ENCODE peak calls at places on chromosomes 5 and 9, in six cellular contexts. M is H54, R is HCT116, H is IMR-90, T is body of pancreas, Q is adrenal gland. E is an unnamed sample.

GRCh38 chr5:35335752-35336151 is 105.5 kb upstream of the PRLR start:
- DNase-seq in M (no peak), R (no peak), H (no peak), T (peak), Q (no peak), E (no peak)

GRCh38 chr5:141866111-141866510 is 12.1 kb downstream of the PCDH1 start:
- DNase-seq in M (no peak), R (peak), H (no peak), T (peak), Q (no peak), E (no peak)

GRCh38 chr9:133058051-133058450 is 3.7 kb upstream of the CEL start:
- DNase-seq in M (no peak), R (no peak), H (no peak), T (no peak), Q (no peak), E (no peak)

GRCh38 chr5:136073714-136074113 is 44.9 kb downstream of the TGFBI start:
- DNase-seq in M (no peak), R (no peak), H (no peak), T (no peak), Q (no peak), E (no peak)

GRCh38 chr9:119675951-119676350 is 306.7 kb upstream of the BRINP1 start:
- DNase-seq in M (no peak), R (no peak), H (no peak), T (no peak), Q (no peak), E (no peak)

GRCh38 chr9:31807574-31808256 is 576.7 kb upstream of the ACO1 start:
- DNase-seq in M (no peak), R (peak), H (no peak), T (no peak), Q (no peak), E (no peak)

GRCh38 chr5:65483474-65484346 is 2.0 kb upstream of the ADAMTS6 start:
- DNase-seq in M (no peak), R (peak), H (peak), T (no peak), Q (no peak), E (peak)

GRCh38 chr5:130017173-130017572 is 112.9 kb downstream of the CHSY3 start:
- DNase-seq in M (no peak), R (no peak), H (no peak), T (no peak), Q (no peak), E (no peak)

GRCh38 chr9:27059406-27059805 is 49.6 kb upstream of the TEK start:
- DNase-seq in M (no peak), R (no peak), H (no peak), T (no peak), Q (peak), E (no peak)

GRCh38 chr5:1641560-1642166 is 117.9 kb upstream of the LPCAT1 start:
- DNase-seq in M (peak), R (peak), H (peak), T (peak), Q (peak), E (peak)

DNA sequence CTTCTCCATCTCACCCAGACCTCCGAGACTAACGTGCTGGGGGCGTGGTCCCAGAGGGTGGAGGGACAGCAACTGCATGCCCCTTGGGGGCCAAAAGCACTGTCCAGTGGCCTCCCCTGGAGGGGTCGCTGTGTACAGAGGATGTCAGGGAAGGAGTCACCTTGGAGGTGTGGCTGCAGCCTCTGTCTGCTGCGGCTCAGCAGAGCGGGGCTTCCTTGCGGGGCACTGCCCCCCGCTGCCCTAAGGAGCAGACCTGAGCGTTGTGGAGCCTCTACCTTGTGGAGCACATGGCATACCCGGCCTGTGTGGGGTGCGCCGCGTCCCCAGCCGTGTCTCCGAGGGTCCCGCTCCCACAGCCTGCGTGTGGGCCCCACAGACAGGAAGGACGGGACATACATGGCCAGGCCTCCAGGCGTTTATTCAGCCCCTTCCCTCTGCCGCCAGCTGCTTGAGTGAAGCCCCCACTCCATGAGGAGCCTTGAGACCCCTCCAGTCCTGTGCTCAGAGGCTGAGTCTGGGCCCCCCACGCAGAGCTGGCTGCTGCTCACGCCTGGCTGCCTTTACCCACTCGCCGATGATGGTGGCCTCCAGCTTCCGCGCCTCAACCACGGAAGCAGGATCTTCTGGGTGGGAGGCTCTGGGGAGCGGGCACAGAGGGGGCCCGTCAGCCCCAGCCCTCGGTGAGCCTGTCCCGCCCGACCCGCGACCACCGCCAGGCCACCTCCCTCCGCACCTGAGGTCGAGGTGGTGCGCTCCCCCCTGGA is 4.2 kb downstream of the DPP7 start:
- DNase-seq in M (no peak), R (no peak), H (no peak), T (no peak), Q (no peak), E (no peak)
- TF ChIP-seq POLR2A in M (no peak), R (no peak), H (no peak), T (no peak), Q (no peak), E (no peak)

GRCh38 chr9:4740623-4741364 is at the start of gene AK3:
- DNase-seq in M (peak), R (peak), H (peak), T (peak), Q (peak), E (peak)
- TF ChIP-seq POLR2A in M (peak), R (no peak), H (peak), T (peak), Q (peak), E (peak)

GRCh38 chr9:121599186-121599871 is 52.1 kb upstream of the DAB2IP start:
- DNase-seq in M (no peak), R (peak), H (peak), T (peak), Q (peak), E (no peak)
- TF ChIP-seq POLR2A in M (no peak), R (no peak), H (no peak), T (peak), Q (peak), E (no peak)

GRCh38 chr5:143066556-143067281 is 296.5 kb downstream of the ARHGAP26 start:
- DNase-seq in M (no peak), R (no peak), H (no peak), T (peak), Q (peak), E (no peak)
- TF ChIP-seq POLR2A in M (no peak), R (no peak), H (no peak), T (no peak), Q (no peak), E (no peak)

GRCh38 chr9:128420060-128420650 is 502 bp upstream of the CERCAM start:
- DNase-seq in M (peak), R (no peak), H (peak), T (peak), Q (peak), E (peak)
- TF ChIP-seq POLR2A in M (no peak), R (peak), H (no peak), T (no peak), Q (no peak), E (no peak)

GRCh38 chr9:93452710-93453046 is 703 bp downstream of the FAM120AOS start:
- DNase-seq in M (no peak), R (no peak), H (no peak), T (peak), Q (peak), E (no peak)

GRCh38 chr9:93450817-93451761 is at the start of gene FAM120A:
- DNase-seq in M (peak), R (peak), H (peak), T (peak), Q (peak), E (peak)

GRCh38 chr9:93456022-93456421 is 2.6 kb upstream of the FAM120AOS start:
- DNase-seq in M (no peak), R (no peak), H (peak), T (no peak), Q (no peak), E (no peak)

GRCh38 chr9:93451762-93452709 is 551 bp downstream of the FAM120A start:
- DNase-seq in M (peak), R (no peak), H (peak), T (peak), Q (peak), E (peak)

GRCh38 chr9:93453047-93453914 is at the start of gene FAM120AOS:
- DNase-seq in M (peak), R (peak), H (peak), T (peak), Q (peak), E (peak)
- TF ChIP-seq POLR2A in M (no peak), R (peak), H (no peak), T (peak), Q (peak), E (peak)

DNA sequence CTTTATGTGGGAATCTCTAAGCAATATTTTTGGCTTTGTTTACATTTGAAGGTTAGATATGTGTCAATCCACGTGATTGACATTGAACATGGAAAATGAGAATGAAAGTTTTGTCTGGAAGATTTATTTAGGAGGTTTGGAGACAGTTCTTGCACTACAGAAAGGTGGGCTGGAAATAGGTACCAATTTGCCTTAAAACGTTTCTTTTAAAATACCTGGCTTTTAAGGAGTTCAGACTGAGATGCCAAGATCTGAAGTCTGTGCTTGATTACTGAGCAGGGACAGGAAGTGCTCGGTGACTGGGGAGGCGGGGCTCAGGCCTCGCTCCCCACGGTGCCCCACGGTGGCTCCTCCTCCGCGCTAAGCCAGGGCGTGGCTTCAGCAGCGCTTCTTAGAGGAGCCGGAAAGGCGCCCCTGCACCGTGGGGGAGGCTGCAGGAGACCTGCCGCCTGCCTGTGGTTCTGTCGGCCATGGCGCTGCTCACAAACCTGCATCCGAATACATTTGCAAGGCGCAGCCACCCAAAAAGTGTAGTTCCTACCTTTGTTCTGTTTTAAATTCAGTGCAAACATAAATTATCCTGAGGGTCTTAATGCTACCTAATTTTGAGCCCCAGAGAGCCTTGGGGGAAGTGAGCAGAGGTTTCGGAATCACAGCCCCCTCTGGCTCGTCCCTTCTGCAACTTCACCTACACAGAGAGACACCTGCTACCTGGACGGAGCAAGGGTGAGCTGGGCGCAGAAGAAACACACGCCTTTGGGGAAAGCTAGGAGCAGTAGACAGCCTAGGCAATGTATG is 49.2 kb downstream of the USP20 start:
- DNase-seq in M (peak), R (peak), H (peak), T (peak), Q (peak), E (peak)
- TF ChIP-seq POLR2A in M (no peak), R (peak), H (no peak), T (peak), Q (peak), E (peak)